ENCODE peak calls at places on chromosome 10, in eight cellular contexts. One of them, this sample, is unnamed. For H3K4me1, the result is how much of the 10 kb centered on the place peaks cover.

GRCh38 chr10:133262696-133263095 is 14.0 kb downstream of the ADAM8 start:
- DNase-seq in OCI-LY7: no peak
- DNase-seq in CD8-positive, alpha-beta memory T cell: no peak
- DNase-seq in cardiac muscle cell: no peak
- DNase-seq in aorta: no peak
- DNase-seq in mammary epithelial cell: no peak
- DNase-seq in spleen: peak
- DNase-seq in lung: no peak
- DNase-seq in this sample: no peak

GRCh38 chr10:93189959-93190358 is 116.3 kb downstream of the CYP26A1 start:
- DNase-seq in CD8-positive, alpha-beta memory T cell: no peak
- DNase-seq in cardiac muscle cell: no peak
- DNase-seq in aorta: no peak
- DNase-seq in mammary epithelial cell: no peak
- DNase-seq in OCI-LY7: no peak
- DNase-seq in spleen: no peak
- DNase-seq in lung: no peak
- DNase-seq in this sample: no peak

GRCh38 chr10:88946965-88947590 is 5.5 kb downstream of the ACTA2 start:
- DNase-seq in lung: no peak
- DNase-seq in aorta: no peak
- DNase-seq in mammary epithelial cell: no peak
- DNase-seq in OCI-LY7: no peak
- DNase-seq in CD8-positive, alpha-beta memory T cell: no peak
- DNase-seq in cardiac muscle cell: no peak
- DNase-seq in spleen: no peak
- DNase-seq in this sample: no peak

GRCh38 chr10:112963835-112964234 is 13.8 kb downstream of the TCF7L2 start:
- DNase-seq in aorta: no peak
- DNase-seq in lung: no peak
- DNase-seq in CD8-positive, alpha-beta memory T cell: no peak
- DNase-seq in OCI-LY7: no peak
- DNase-seq in cardiac muscle cell: peak
- DNase-seq in mammary epithelial cell: no peak
- DNase-seq in spleen: no peak
- DNase-seq in this sample: no peak

GRCh38 chr10:127079348-127079747 is 117.0 kb downstream of the INSYN2A start:
- DNase-seq in lung: no peak
- DNase-seq in OCI-LY7: no peak
- DNase-seq in mammary epithelial cell: no peak
- DNase-seq in cardiac muscle cell: no peak
- DNase-seq in aorta: no peak
- DNase-seq in CD8-positive, alpha-beta memory T cell: no peak
- DNase-seq in spleen: no peak
- DNase-seq in this sample: no peak

GRCh38 chr10:1873916-1874315 is 136.6 kb upstream of the ADARB2 start:
- DNase-seq in OCI-LY7: no peak
- DNase-seq in aorta: no peak
- DNase-seq in mammary epithelial cell: no peak
- DNase-seq in spleen: no peak
- DNase-seq in lung: no peak
- DNase-seq in CD8-positive, alpha-beta memory T cell: no peak
- DNase-seq in cardiac muscle cell: no peak
- DNase-seq in this sample: no peak

GRCh38 chr10:118911361-118911760 is 118.2 kb upstream of the NANOS1 start:
- DNase-seq in mammary epithelial cell: peak
- DNase-seq in lung: no peak
- DNase-seq in aorta: no peak
- DNase-seq in OCI-LY7: no peak
- DNase-seq in CD8-positive, alpha-beta memory T cell: no peak
- DNase-seq in spleen: no peak
- DNase-seq in cardiac muscle cell: peak
- DNase-seq in this sample: no peak

GRCh38 chr10:126468876-126469643 is 80.8 kb upstream of the ADAM12 start:
- DNase-seq in mammary epithelial cell: no peak
- DNase-seq in OCI-LY7: no peak
- DNase-seq in CD8-positive, alpha-beta memory T cell: peak
- DNase-seq in lung: no peak
- DNase-seq in cardiac muscle cell: peak
- DNase-seq in spleen: no peak
- DNase-seq in aorta: no peak
- DNase-seq in this sample: no peak

GRCh38 chr10:129533281-129533680 is 66.2 kb downstream of the MGMT start:
- DNase-seq in aorta: no peak
- DNase-seq in OCI-LY7: no peak
- DNase-seq in mammary epithelial cell: no peak
- DNase-seq in cardiac muscle cell: no peak
- DNase-seq in lung: no peak
- DNase-seq in CD8-positive, alpha-beta memory T cell: no peak
- DNase-seq in spleen: no peak
- DNase-seq in this sample: no peak

DNA sequence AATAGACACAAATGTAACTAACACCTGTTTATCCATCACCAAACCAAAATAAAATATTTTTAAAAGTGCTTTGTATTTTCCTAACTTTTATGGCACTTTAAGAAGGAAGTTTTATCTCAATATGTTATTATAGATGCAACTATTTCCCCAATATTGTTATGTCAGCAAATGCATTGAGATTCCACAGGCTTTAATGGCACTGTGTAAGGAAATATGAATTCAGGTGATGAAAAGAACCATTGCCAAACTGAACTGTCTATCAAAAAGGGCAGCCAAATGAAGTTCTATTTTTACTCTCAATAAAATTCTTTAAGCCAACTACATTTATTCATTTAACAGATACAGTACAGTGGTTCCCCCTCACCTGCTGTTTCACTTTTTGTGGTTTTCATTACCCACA is 67.2 kb upstream of the OIT3 start:
- DNase-seq in OCI-LY7: no peak
- DNase-seq in mammary epithelial cell: no peak
- DNase-seq in cardiac muscle cell: no peak
- DNase-seq in spleen: no peak
- DNase-seq in CD8-positive, alpha-beta memory T cell: no peak
- DNase-seq in lung: no peak
- DNase-seq in aorta: no peak
- DNase-seq in this sample: no peak
- H3K4me1 ChIP-seq in OCI-LY7: under half
- H3K4me1 ChIP-seq in mammary epithelial cell: under half
- H3K4me1 ChIP-seq in cardiac muscle cell: under half
- H3K4me1 ChIP-seq in spleen: under half
- H3K4me1 ChIP-seq in CD8-positive, alpha-beta memory T cell: under half
- H3K4me1 ChIP-seq in lung: under half
- H3K4me1 ChIP-seq in aorta: under half
- H3K4me1 ChIP-seq in this sample: under half

GRCh38 chr10:77564781-77565589 is 72.6 kb downstream of the KCNMA1 start:
- DNase-seq in lung: no peak
- DNase-seq in aorta: peak
- DNase-seq in mammary epithelial cell: peak
- DNase-seq in OCI-LY7: no peak
- DNase-seq in cardiac muscle cell: peak
- DNase-seq in CD8-positive, alpha-beta memory T cell: no peak
- DNase-seq in spleen: no peak
- DNase-seq in this sample: no peak
- H3K27ac ChIP-seq in lung: no peak
- H3K27ac ChIP-seq in aorta: peak
- H3K27ac ChIP-seq in mammary epithelial cell: no peak
- H3K27ac ChIP-seq in OCI-LY7: no peak
- H3K27ac ChIP-seq in cardiac muscle cell: no peak
- H3K27ac ChIP-seq in CD8-positive, alpha-beta memory T cell: no peak
- H3K27ac ChIP-seq in spleen: no peak
- H3K27ac ChIP-seq in this sample: no peak

GRCh38 chr10:73785221-73785720 is at the start of gene ZSWIM8:
- DNase-seq in spleen: peak
- DNase-seq in aorta: peak
- DNase-seq in cardiac muscle cell: peak
- DNase-seq in mammary epithelial cell: peak
- DNase-seq in OCI-LY7: peak
- DNase-seq in lung: peak
- DNase-seq in CD8-positive, alpha-beta memory T cell: peak
- DNase-seq in this sample: peak
- H3K4me1 ChIP-seq in spleen: half or more
- H3K4me1 ChIP-seq in aorta: under half
- H3K4me1 ChIP-seq in cardiac muscle cell: under half
- H3K4me1 ChIP-seq in mammary epithelial cell: under half
- H3K4me1 ChIP-seq in OCI-LY7: under half
- H3K4me1 ChIP-seq in lung: under half
- H3K4me1 ChIP-seq in CD8-positive, alpha-beta memory T cell: half or more
- H3K4me1 ChIP-seq in this sample: half or more

DNA sequence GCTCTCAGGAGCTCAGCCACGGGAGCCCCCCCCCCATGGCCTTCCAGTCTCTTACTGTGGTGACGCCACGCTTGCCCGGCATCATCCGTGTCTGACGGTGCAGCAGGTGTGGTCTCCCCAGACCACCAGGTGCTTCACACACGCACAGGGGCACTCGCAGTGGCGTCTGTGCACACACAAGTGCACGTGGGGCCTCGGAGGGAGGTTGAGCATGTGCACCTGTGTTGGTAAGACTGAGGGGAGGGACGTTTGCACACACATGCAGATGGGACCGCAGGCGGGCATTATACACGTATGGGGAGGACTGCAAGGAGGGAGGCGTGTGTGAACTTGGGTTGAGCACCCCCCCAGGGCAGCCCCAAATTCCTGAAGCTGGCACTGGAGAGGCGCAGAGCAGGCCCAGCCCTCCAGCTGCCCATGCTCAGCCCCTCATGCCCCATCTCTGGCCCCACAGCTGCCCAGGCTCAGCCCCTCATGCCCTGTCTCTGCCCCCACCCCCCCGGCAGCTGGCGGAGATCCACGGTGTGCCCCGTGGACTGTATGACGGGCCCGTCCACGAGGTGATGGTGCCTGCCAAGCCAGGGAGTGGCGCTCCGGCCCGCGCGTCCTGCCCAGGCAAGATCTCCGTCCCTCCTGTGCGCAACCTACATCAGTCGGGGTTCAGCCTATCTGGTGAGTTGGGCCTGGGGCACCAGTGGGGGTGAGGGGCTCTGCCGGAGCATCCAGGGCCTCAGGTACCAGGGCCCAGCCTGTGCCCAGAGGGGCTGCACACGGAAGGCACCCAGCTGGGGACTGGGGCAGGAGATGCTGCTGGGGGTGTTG is 16.7 kb downstream of the DPYSL4 start:
- DNase-seq in lung: no peak
- DNase-seq in mammary epithelial cell: no peak
- DNase-seq in spleen: peak
- DNase-seq in CD8-positive, alpha-beta memory T cell: no peak
- DNase-seq in OCI-LY7: no peak
- DNase-seq in cardiac muscle cell: no peak
- DNase-seq in aorta: peak
- DNase-seq in this sample: no peak
- H3K27ac ChIP-seq in lung: no peak
- H3K27ac ChIP-seq in mammary epithelial cell: no peak
- H3K27ac ChIP-seq in spleen: no peak
- H3K27ac ChIP-seq in CD8-positive, alpha-beta memory T cell: no peak
- H3K27ac ChIP-seq in OCI-LY7: no peak
- H3K27ac ChIP-seq in cardiac muscle cell: no peak
- H3K27ac ChIP-seq in aorta: no peak
- H3K27ac ChIP-seq in this sample: no peak

GRCh38 chr10:117087521-117087920 is 50.5 kb downstream of the VAX1 start:
- DNase-seq in aorta: no peak
- DNase-seq in OCI-LY7: no peak
- DNase-seq in CD8-positive, alpha-beta memory T cell: no peak
- DNase-seq in mammary epithelial cell: no peak
- DNase-seq in spleen: no peak
- DNase-seq in lung: no peak
- DNase-seq in cardiac muscle cell: no peak
- DNase-seq in this sample: no peak

GRCh38 chr10:117092386-117092785 is 45.7 kb downstream of the VAX1 start:
- DNase-seq in mammary epithelial cell: no peak
- DNase-seq in aorta: no peak
- DNase-seq in cardiac muscle cell: no peak
- DNase-seq in CD8-positive, alpha-beta memory T cell: no peak
- DNase-seq in spleen: no peak
- DNase-seq in lung: no peak
- DNase-seq in OCI-LY7: no peak
- DNase-seq in this sample: no peak

GRCh38 chr10:117086545-117086944 is 51.5 kb downstream of the VAX1 start:
- DNase-seq in CD8-positive, alpha-beta memory T cell: no peak
- DNase-seq in lung: no peak
- DNase-seq in spleen: no peak
- DNase-seq in cardiac muscle cell: no peak
- DNase-seq in OCI-LY7: no peak
- DNase-seq in mammary epithelial cell: peak
- DNase-seq in aorta: no peak
- DNase-seq in this sample: no peak

GRCh38 chr10:117094856-117095255 is 43.2 kb downstream of the VAX1 start:
- DNase-seq in CD8-positive, alpha-beta memory T cell: no peak
- DNase-seq in OCI-LY7: no peak
- DNase-seq in spleen: no peak
- DNase-seq in cardiac muscle cell: no peak
- DNase-seq in aorta: no peak
- DNase-seq in mammary epithelial cell: no peak
- DNase-seq in lung: no peak
- DNase-seq in this sample: no peak

GRCh38 chr10:117090831-117091230 is 47.2 kb downstream of the VAX1 start:
- DNase-seq in cardiac muscle cell: no peak
- DNase-seq in spleen: no peak
- DNase-seq in lung: no peak
- DNase-seq in OCI-LY7: no peak
- DNase-seq in mammary epithelial cell: no peak
- DNase-seq in aorta: no peak
- DNase-seq in CD8-positive, alpha-beta memory T cell: no peak
- DNase-seq in this sample: no peak
- H3K4me1 ChIP-seq in cardiac muscle cell: under half
- H3K4me1 ChIP-seq in spleen: under half
- H3K4me1 ChIP-seq in lung: under half
- H3K4me1 ChIP-seq in OCI-LY7: under half
- H3K4me1 ChIP-seq in mammary epithelial cell: under half
- H3K4me1 ChIP-seq in aorta: under half
- H3K4me1 ChIP-seq in CD8-positive, alpha-beta memory T cell: under half
- H3K4me1 ChIP-seq in this sample: under half

This sample was measured in right atrium auricular region.